ENCODE peak calls at places on chromosome 13, in nine cellular contexts. C is mucosa of gallbladder; Z is uterus; H is activated naive CD4-positive, alpha-beta T cell treated with anti-CD3 and anti-CD28 coated beads, Interleukin-2, amount 50 U/mL, for 16 hours; F is ELF-1; A is stimulated activated naive CD8-positive, alpha-beta T cell treated with anti-CD3 and anti-CD28 coated beads, Interleukin-15, Interleukin-2, amounts not matched to agents 100 U/mL and 50 U/mL, for 24 hours; I is NCI-H1436; R is body of pancreas; O is activated naive CD8-positive, alpha-beta T cell treated with anti-CD3 and anti-CD28 coated beads, Interleukin-2, amount 50 U/mL, for 24 hours. V is an unnamed sample.

GRCh38 chr13:50893211-50893852 is 16.3 kb upstream of the RNASEH2B start:
- DNase-seq in C (no peak), Z (no peak), H (no peak), F (no peak), A (no peak), I (no peak), R (no peak), O (no peak), V (no peak)

GRCh38 chr13:75446874-75447273 is 35.1 kb downstream of the TBC1D4 start:
- DNase-seq in C (no peak), Z (no peak), H (no peak), F (no peak), A (no peak), I (no peak), R (no peak), O (no peak), V (no peak)

GRCh38 chr13:95710313-95710712 is 33.4 kb downstream of the DNAJC3 start:
- DNase-seq in C (no peak), Z (no peak), H (no peak), F (no peak), A (no peak), I (no peak), R (no peak), O (no peak), V (no peak)

GRCh38 chr13:110685305-110685704 is 20.6 kb downstream of the CARS2 start:
- DNase-seq in C (peak), Z (peak), H (no peak), F (no peak), A (no peak), I (no peak), R (no peak), O (no peak), V (no peak)

GRCh38 chr13:79128158-79128557 is 277.9 kb downstream of the RBM26 start:
- DNase-seq in C (no peak), Z (no peak), H (no peak), F (no peak), A (no peak), I (no peak), R (no peak), O (no peak), V (no peak)

GRCh38 chr13:35470671-35471465 is 5.6 kb downstream of the MAB21L1 start:
- DNase-seq in C (no peak), Z (peak), H (no peak), F (peak), A (no peak), I (no peak), R (no peak), O (no peak), V (no peak)

GRCh38 chr13:100875392-100876043 is 200.9 kb upstream of the TMTC4 start:
- DNase-seq in C (no peak), Z (no peak), H (no peak), F (no peak), A (no peak), I (no peak), R (no peak), O (peak), V (no peak)

GRCh38 chr13:26785845-26786630 is 25.5 kb upstream of the GPR12 start:
- DNase-seq in C (no peak), Z (no peak), H (peak), F (peak), A (peak), I (peak), R (peak), O (peak), V (peak)

GRCh38 chr13:98050041-98050466 is 92.8 kb upstream of the FARP1 start:
- DNase-seq in C (no peak), Z (no peak), H (no peak), F (no peak), A (no peak), I (no peak), R (peak), O (no peak), V (no peak)

GRCh38 chr13:97492257-97492656 is 58.3 kb downstream of the RAP2A start:
- DNase-seq in C (no peak), Z (no peak), H (no peak), F (no peak), A (no peak), I (no peak), R (no peak), O (no peak), V (no peak)

GRCh38 chr13:59823495-59823894 is 340.2 kb downstream of the DIAPH3 start:
- DNase-seq in C (no peak), Z (no peak), H (no peak), F (no peak), A (no peak), I (no peak), R (no peak), O (no peak), V (no peak)

GRCh38 chr13:33108620-33109019 is 92.4 kb downstream of the KL start:
- DNase-seq in C (no peak), Z (no peak), H (no peak), F (no peak), A (no peak), I (no peak), R (no peak), O (no peak), V (no peak)

GRCh38 chr13:25292301-25292700 is 5.0 kb upstream of the MTMR6 start:
- DNase-seq in C (peak), Z (no peak), H (no peak), F (no peak), A (no peak), I (peak), R (no peak), O (no peak), V (no peak)

V was measured in stimulated activated naive CD4-positive, alpha-beta T cell treated with Interleukin-2 at 50 U/mL for 16 hours.